ENCODE peak calls at places on chromosomes 11 and 22, in four cellular contexts. M is WTC11, H is K562, J is GM12878. Q is an unnamed sample.

GRCh38 chr11:62004473-62004872 is 37.0 kb upstream of the FTH1 start:
- DNase-seq in M (no peak), H (no peak), J (peak), Q (no peak)

GRCh38 chr11:2593393-2593950 is 106.3 kb downstream of the KCNQ1OT1 start:
- DNase-seq in M (no peak), H (no peak), J (no peak), Q (no peak)

GRCh38 chr11:69700278-69701140 is 3.3 kb downstream of the FGF19 start:
- DNase-seq in M (peak), H (peak), J (no peak), Q (peak)

GRCh38 chr22:40449676-40450035 is 79.3 kb downstream of the SGSM3 start:
- DNase-seq in M (no peak), H (no peak), J (no peak), Q (no peak)

GRCh38 chr11:117538731-117539130 is 211.1 kb downstream of the CEP164 start:
- DNase-seq in M (no peak), H (no peak), J (no peak), Q (no peak)

GRCh38 chr11:61153593-61154090 is 7.6 kb downstream of the VPS37C start:
- DNase-seq in M (no peak), H (no peak), J (no peak), Q (no peak)

GRCh38 chr11:125376117-125376516 is 119.9 kb downstream of the FEZ1 start:
- DNase-seq in M (no peak), H (peak), J (no peak), Q (no peak)

GRCh38 chr22:25200967-25201366 is 1.3 kb downstream of the CRYBB3 start:
- DNase-seq in M (no peak), H (no peak), J (no peak), Q (no peak)

GRCh38 chr11:122920579-122920978 is 38.0 kb downstream of the JHY start:
- DNase-seq in M (no peak), H (no peak), J (no peak), Q (no peak)

GRCh38 chr22:42921301-42921700 is 64.2 kb upstream of the ARFGAP3 start:
- DNase-seq in M (no peak), H (no peak), J (no peak), Q (no peak)

GRCh38 chr22:42680648-42681047 is 31.5 kb upstream of the CYB5R3 start:
- DNase-seq in M (no peak), H (no peak), J (no peak), Q (no peak)

GRCh38 chr11:121881806-121882205 is 234.2 kb downstream of the BLID start:
- DNase-seq in M (no peak), H (no peak), J (no peak), Q (no peak)

GRCh38 chr11:113119074-113119473 is 157.9 kb downstream of the NCAM1 start:
- DNase-seq in M (no peak), H (no peak), J (no peak), Q (no peak)

GRCh38 chr22:18091916-18092526 is 14.2 kb downstream of the PEX26 start:
- DNase-seq in M (no peak), H (no peak), J (no peak), Q (peak)

DNA sequence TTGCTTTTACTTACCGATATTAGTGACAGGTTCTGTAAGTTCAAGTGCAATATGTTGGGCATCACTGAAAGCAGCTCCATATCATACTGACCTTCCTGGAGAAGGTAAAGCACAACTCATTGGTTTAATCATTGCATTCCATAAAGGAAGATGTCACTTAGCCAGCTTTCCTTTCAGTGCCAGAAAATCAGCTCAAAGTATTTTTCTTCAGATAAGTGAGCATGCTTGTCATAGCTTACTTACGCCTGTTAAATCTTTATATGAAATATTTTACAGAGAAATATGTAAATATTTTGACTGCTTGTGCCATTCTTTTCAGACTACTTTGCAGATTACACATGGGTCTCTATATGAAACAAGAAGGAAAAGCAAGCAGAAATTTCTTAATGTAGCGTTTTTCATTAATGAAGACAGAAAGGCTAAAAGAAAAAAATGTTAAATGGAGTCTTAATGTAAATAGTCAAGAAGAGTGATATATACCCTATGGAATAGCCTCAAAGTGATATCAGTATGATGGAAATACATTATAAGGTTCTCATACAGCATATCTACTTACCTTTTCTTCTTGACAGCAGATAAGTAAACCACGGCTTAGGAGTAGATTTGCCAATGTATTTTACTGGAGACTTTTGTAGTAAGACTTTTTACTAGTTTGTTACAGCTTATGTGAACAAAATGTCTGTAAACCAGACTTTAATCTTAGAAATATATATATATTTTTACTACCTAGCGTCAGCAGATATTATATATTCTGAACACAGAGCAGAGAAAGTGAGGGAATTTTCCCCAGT is 649.7 kb downstream of the METTL15 start:
- DNase-seq in M (no peak), H (no peak), J (no peak), Q (no peak)
- TF ChIP-seq NR2C2 in M (no peak), H (no peak), J (no peak), Q (no peak)

DNA sequence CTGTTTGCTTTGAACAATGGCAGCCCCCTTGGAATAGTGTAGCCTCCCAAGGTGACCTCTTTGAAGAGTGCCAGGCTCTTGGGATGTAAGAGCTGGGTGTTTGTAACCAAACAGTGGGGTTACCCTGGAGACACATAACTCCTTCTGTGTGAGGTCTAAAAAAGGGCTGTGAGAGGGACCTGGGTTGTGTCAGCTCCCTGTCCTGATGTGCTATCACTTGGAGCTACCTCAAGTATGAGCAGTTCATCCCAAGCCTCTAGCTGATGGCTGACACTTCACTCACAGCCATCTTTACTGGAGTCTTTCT is 40.2 kb downstream of the TSPAN18 start:
- DNase-seq in M (no peak), H (no peak), J (no peak), Q (no peak)
- TF ChIP-seq NR2C2 in M (no peak), H (no peak), J (no peak), Q (no peak)

GRCh38 chr11:43803766-43804165 is 76.9 kb upstream of the ALKBH3 start:
- DNase-seq in M (no peak), H (no peak), J (no peak), Q (no peak)
- TF ChIP-seq NR2C2 in M (no peak), H (no peak), J (no peak), Q (no peak)

GRCh38 chr11:114279778-114280532 is 16.2 kb upstream of the NNMT start:
- DNase-seq in M (no peak), H (no peak), J (no peak), Q (no peak)
- TF ChIP-seq NR2C2 in M (no peak), H (no peak), J (no peak), Q (no peak)

Q was measured in HepG2.